ENCODE peak calls at places on chromosome 1, in six cellular contexts. P is stimulated activated CD4-positive, alpha-beta T cell treated with anti-CD3 and anti-CD28 coated beads, Interleukin-2, amount 100 ng/mL, for 48 hours; S is LoVo; L is upper lobe of right lung; K is activated T-cell treated with anti-CD3 and anti-CD28 coated beads for 1 hour; O is SK-N-MC. W is an unnamed sample.

GRCh38 chr1:243343970-243344749 is 88.3 kb downstream of the SDCCAG8 start:
- DNase-seq in K (no peak), P (no peak), L (no peak), O (no peak), S (peak; percentile 63), W (no peak)

GRCh38 chr1:160074865-160075264 is 4.9 kb upstream of the KCNJ10 start:
- DNase-seq in S (no peak), L (no peak), O (no peak), K (no peak), P (no peak), W (no peak)

GRCh38 chr1:13585599-13585965 is 1.9 kb downstream of the PDPN start:
- DNase-seq in O (no peak), P (no peak), L (no peak), S (no peak), K (no peak), W (no peak)

GRCh38 chr1:198903203-198903602 is 264.4 kb downstream of the PTPRC start:
- DNase-seq in O (no peak), L (no peak), P (no peak), S (no peak), K (no peak), W (peak; percentile 48)

GRCh38 chr1:117181630-117182041 is 29.1 kb downstream of the VTCN1 start:
- DNase-seq in S (no peak), L (no peak), O (no peak), P (no peak), K (no peak), W (no peak)

GRCh38 chr1:25628741-25629421 is 12.3 kb downstream of the MAN1C1 start:
- DNase-seq in K (no peak), P (no peak), L (no peak), S (no peak), O (no peak), W (no peak)

GRCh38 chr1:30106125-30106524 is 617.3 kb downstream of the MATN1 start:
- DNase-seq in P (no peak), S (peak; percentile 42), K (no peak), O (no peak), L (no peak), W (peak; percentile 60)

GRCh38 chr1:5415621-5416020 is 576.6 kb downstream of the NPHP4 start:
- DNase-seq in O (no peak), P (no peak), L (no peak), K (no peak), S (no peak), W (no peak)

GRCh38 chr1:183881387-183882084 is 76.6 kb downstream of the RGL1 start:
- DNase-seq in P (no peak), L (peak; percentile 75), O (no peak), S (peak; percentile 55), K (no peak), W (no peak)

GRCh38 chr1:16153110-16153998 is 2.5 kb downstream of the EPHA2 start:
- DNase-seq in K (no peak), P (no peak), S (no peak), L (no peak), O (no peak), W (no peak)

GRCh38 chr1:22962558-22962957 is 10.1 kb downstream of the LACTBL1 start:
- DNase-seq in K (no peak), P (no peak), O (no peak), S (no peak), L (no peak), W (no peak)

GRCh38 chr1:162210171-162210570 is 140.7 kb downstream of the NOS1AP start:
- DNase-seq in S (no peak), K (no peak), O (no peak), L (no peak), P (no peak), W (no peak)

GRCh38 chr1:167943541-167943940 is 6.7 kb upstream of the MPC2 start:
- DNase-seq in P (no peak), L (no peak), K (no peak), S (no peak), O (no peak), W (no peak)

GRCh38 chr1:160834945-160835565 is 27.6 kb downstream of the CD244 start:
- DNase-seq in O (peak; percentile 6), K (no peak), P (peak; percentile 51), S (peak; percentile 57), L (no peak), W (peak; percentile 42)

GRCh38 chr1:209672705-209673630 is 2.2 kb upstream of the G0S2 start:
- DNase-seq in S (no peak), L (no peak), K (no peak), P (peak; percentile 33), O (no peak), W (no peak)

GRCh38 chr1:198806861-198807260 is 168.0 kb downstream of the PTPRC start:
- DNase-seq in O (no peak), K (no peak), S (no peak), P (no peak), L (no peak), W (no peak)

GRCh38 chr1:196660912-196661311 is 9.1 kb downstream of the CFH start:
- DNase-seq in K (no peak), L (no peak), S (peak; percentile 49), O (no peak), P (no peak), W (no peak)